ENCODE peak calls at places on chromosomes 1 and 21, in four cellular contexts. J is HCT116, N is HepG2, G is K562. H is an unnamed sample.

GRCh38 chr1:80769351-80769750 is 1031.4 kb upstream of the ADGRL2 start:
- DNase-seq in N (no peak), G (no peak), J (no peak), H (no peak)

GRCh38 chr1:115073298-115074087 is 15.8 kb downstream of the TSPAN2 start:
- DNase-seq in G (no peak), J (no peak), N (no peak), H (no peak)

GRCh38 chr21:26747216-26747615 is 98.0 kb downstream of the ADAMTS1 start:
- DNase-seq in N (no peak), J (no peak), G (no peak), H (no peak)

GRCh38 chr1:41917835-41918449 is 780 bp downstream of the HIVEP3 start:
- DNase-seq in G (no peak), J (no peak), N (no peak), H (no peak)

GRCh38 chr1:30919025-30919881 is 10.7 kb upstream of the SDC3 start:
- DNase-seq in J (no peak), N (no peak), G (peak; percentile 73), H (no peak)

GRCh38 chr1:29310616-29311180 is 74.4 kb downstream of the PTPRU start:
- DNase-seq in G (no peak), N (no peak), J (no peak), H (no peak)

GRCh38 chr1:93845554-93846150 is 33.4 kb downstream of the DNTTIP2 start:
- DNase-seq in N (peak; percentile 64), G (peak; percentile 21), J (no peak), H (no peak)

GRCh38 chr21:36395353-36396111 is 10.3 kb downstream of the CHAF1B start:
- DNase-seq in G (no peak), J (no peak), N (no peak), H (no peak)

GRCh38 chr1:66172272-66172671 is 361.7 kb upstream of the SGIP1 start:
- DNase-seq in N (no peak), J (no peak), G (no peak), H (no peak)

GRCh38 chr1:155983191-155984023 is 5.1 kb upstream of the ARHGEF2 start:
- DNase-seq in N (peak; percentile 44), J (peak; percentile 77), G (peak; percentile 48), H (peak; percentile 98)

GRCh38 chr1:56374026-56374974 is 205.1 kb downstream of the PLPP3 start:
- DNase-seq in N (no peak), J (no peak), G (no peak), H (no peak)

GRCh38 chr1:95033843-95034242 is 38.9 kb downstream of the ALG14 start:
- DNase-seq in N (no peak), G (no peak), J (no peak), H (no peak)

GRCh38 chr1:226369110-226369509 is 38.8 kb downstream of the PARP1 start:
- DNase-seq in J (no peak), N (no peak), G (no peak), H (no peak)

GRCh38 chr1:248786106-248786665 is 30.6 kb upstream of the LYPD8 start:
- DNase-seq in J (no peak), G (no peak), N (no peak), H (no peak)

GRCh38 chr1:150974580-150975478 is at the start of gene CERS2:
- DNase-seq in G (peak; percentile 87), N (peak; percentile 52), J (no peak), H (no peak)

GRCh38 chr1:5830771-5831599 is 161.2 kb downstream of the NPHP4 start:
- DNase-seq in G (peak; percentile 75), J (no peak), N (no peak), H (no peak)

GRCh38 chr1:31795801-31796621 is 19.8 kb downstream of the SPOCD1 start:
- DNase-seq in J (no peak), G (peak; percentile 45), N (no peak), H (no peak)

GRCh38 chr1:55817027-55817426 is 601.9 kb upstream of the USP24 start:
- DNase-seq in J (no peak), G (no peak), N (no peak), H (no peak)

GRCh38 chr1:19974822-19975416 is 4.5 kb downstream of the PLA2G2A start:
- DNase-seq in N (peak; percentile 99), J (peak; percentile 60), G (peak; percentile 69), H (peak; percentile 45)

GRCh38 chr1:155128469-155128754 is 736 bp downstream of the EFNA1 start:
- DNase-seq in N (no peak), G (no peak), J (no peak), H (no peak)

GRCh38 chr21:46443910-46444309 is 14.8 kb upstream of the DIP2A start:
- DNase-seq in J (no peak), N (no peak), G (no peak), H (no peak)

GRCh38 chr1:183628537-183628936 is 7.0 kb downstream of the ARPC5 start:
- DNase-seq in J (no peak), N (no peak), G (no peak), H (no peak)

GRCh38 chr1:183609313-183609712 is 19.1 kb upstream of the NCF2 start:
- DNase-seq in J (no peak), G (peak; percentile 27), N (peak; percentile 43), H (no peak)

GRCh38 chr1:243420968-243421675 is 165.3 kb downstream of the SDCCAG8 start:
- DNase-seq in N (no peak), J (no peak), G (no peak), H (no peak)

GRCh38 chr1:112058815-112059450 is 69.5 kb upstream of the KCND3 start:
- DNase-seq in J (no peak), N (peak; percentile 5), G (peak; percentile 22), H (no peak)

GRCh38 chr21:45276620-45277019 is 11.1 kb downstream of the POFUT2 start:
- DNase-seq in G (no peak), N (no peak), J (no peak), H (no peak)

GRCh38 chr1:11654571-11655262 is at the start of gene FBXO44:
- DNase-seq in G (peak; percentile 83), J (no peak), N (peak; percentile 62), H (no peak)

GRCh38 chr21:26966360-26966977 is 419 bp downstream of the ADAMTS5 start:
- DNase-seq in N (no peak), J (no peak), G (no peak), H (no peak)

GRCh38 chr1:75396745-75397144 is 214.2 kb downstream of the SLC44A5 start:
- DNase-seq in G (no peak), N (no peak), J (no peak), H (no peak)

GRCh38 chr1:150563340-150564038 is 14.3 kb downstream of the ADAMTSL4 start:
- DNase-seq in N (no peak), J (no peak), G (no peak), H (no peak)

GRCh38 chr1:231806623-231807470 is 180.3 kb downstream of the DISC1 start:
- DNase-seq in G (peak; percentile 60), J (peak; percentile 36), N (peak; percentile 46), H (no peak)

GRCh38 chr1:181352695-181353094 is 130.6 kb upstream of the CACNA1E start:
- DNase-seq in J (no peak), G (no peak), N (no peak), H (no peak)

GRCh38 chr1:18943914-18944572 is 12.4 kb downstream of the IFFO2 start:
- DNase-seq in J (no peak), G (no peak), N (no peak), H (no peak)

GRCh38 chr1:27004471-27005165 is 8.0 kb downstream of the TENT5B start:
- DNase-seq in N (no peak), G (peak; percentile 84), J (no peak), H (no peak)

GRCh38 chr21:36209626-36210171 is 53.1 kb downstream of the DOP1B start:
- DNase-seq in G (peak; percentile 37), J (peak; percentile 73), N (peak; percentile 71), H (peak; percentile 58)

GRCh38 chr1:228104526-228105251 is 1.6 kb upstream of the C1orf35 start:
- DNase-seq in N (no peak), G (no peak), J (no peak), H (no peak)

GRCh38 chr1:26067432-26067911 is at the start of gene TRIM63:
- DNase-seq in J (no peak), N (no peak), G (no peak), H (no peak)

GRCh38 chr1:40751802-40752201 is 31.8 kb upstream of the KCNQ4 start:
- DNase-seq in N (no peak), J (no peak), G (no peak), H (no peak)

DNA sequence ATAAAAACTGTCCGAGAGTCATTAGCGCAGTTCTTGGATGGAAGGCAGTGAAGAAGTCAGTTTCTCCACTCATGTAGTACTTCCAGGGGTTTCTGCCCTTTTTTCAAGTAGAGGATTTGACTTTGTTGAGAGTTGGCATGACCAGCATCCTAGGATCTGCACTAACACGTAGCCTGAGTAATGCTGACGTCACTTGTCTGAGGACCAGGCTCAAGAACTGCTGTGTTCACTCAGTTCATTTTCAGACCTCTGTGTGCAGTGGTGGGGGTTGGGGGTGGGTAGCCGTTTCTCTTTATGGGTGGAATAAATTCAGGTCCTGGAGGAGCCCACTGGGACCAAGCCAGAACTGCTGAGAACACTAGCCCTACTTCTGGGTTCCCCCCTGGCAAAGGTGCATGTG is 53.3 kb downstream of the MRPS6 start:
- DNase-seq in N (no peak), G (no peak), J (no peak), H (no peak)
- TF ChIP-seq TCF7L2 in N (no peak), G (no peak), J (no peak), H (no peak)

GRCh38 chr1:203490607-203491006 is 3.3 kb upstream of the OPTC start:
- DNase-seq in J (no peak), G (no peak), N (no peak), H (no peak)

GRCh38 chr1:203492486-203493130 is 1.3 kb upstream of the OPTC start:
- DNase-seq in J (no peak), N (no peak), G (no peak), H (no peak)

GRCh38 chr1:203491664-203492485 is 2.1 kb upstream of the OPTC start:
- DNase-seq in N (no peak), J (no peak), G (no peak), H (no peak)

GRCh38 chr1:203486618-203487370 is 7.2 kb upstream of the OPTC start:
- DNase-seq in N (no peak), J (no peak), G (no peak), H (no peak)

DNA sequence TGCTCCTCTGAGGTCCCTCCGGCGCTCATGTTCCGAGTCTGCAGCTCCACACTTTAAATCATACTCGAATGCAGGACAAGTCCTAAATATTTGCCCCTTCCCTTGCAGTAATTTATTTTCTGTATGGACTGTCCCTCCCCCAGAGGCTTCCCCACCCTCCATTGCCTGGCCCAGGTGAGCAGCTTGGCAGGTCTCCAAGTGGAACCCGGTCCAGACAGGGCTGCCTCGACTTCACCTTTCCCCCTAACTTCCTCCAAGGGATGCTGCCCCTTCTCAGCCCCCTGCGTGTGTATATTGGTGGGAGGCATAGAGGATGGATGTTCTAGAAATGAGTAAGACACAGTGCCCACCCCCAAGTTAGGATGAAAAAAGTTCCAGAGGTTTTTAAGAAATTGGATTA is 5.4 kb upstream of the OPTC start:
- DNase-seq in N (no peak), J (no peak), G (no peak), H (no peak)
- TF ChIP-seq REST in N (no peak), J (no peak), G (no peak), H (no peak)

GRCh38 chr1:159005676-159006075 is 4.0 kb upstream of the IFI16 start:
- DNase-seq in N (no peak), J (no peak), G (no peak), H (no peak)
- TF ChIP-seq TCF7L2 in N (no peak), J (no peak), G (no peak), H (no peak)

GRCh38 chr1:23691499-23692307 is at the start of gene RPL11:
- DNase-seq in N (peak; percentile 92), J (peak; percentile 93), G (peak; percentile 95), H (peak; percentile 94)
- TF ChIP-seq REST in N (peak; percentile 79), J (no peak), G (peak; percentile 74), H (peak; percentile 41)

H was measured in Panc1.